ENCODE peak calls at places on chromosomes 2 and 18, in seven cellular contexts. Z, E, H, R, Y, X and T are unnamed samples.

GRCh38 chr2:205687018-205687956 is 5.0 kb downstream of the NRP2 start:
- DNase-seq in Z (no peak), R (no peak), Y (no peak), E (no peak), X (no peak), H (no peak), T (no peak)

GRCh38 chr2:23244656-23245055 is 140.3 kb upstream of the KLHL29 start:
- DNase-seq in X (no peak), R (no peak), Z (no peak), H (no peak), E (no peak), Y (no peak), T (no peak)

GRCh38 chr2:166550923-166551322 is 56.9 kb upstream of the SCN7A start:
- DNase-seq in Y (no peak), X (no peak), Z (no peak), R (no peak), E (no peak), H (no peak), T (no peak)

GRCh38 chr2:10935953-10936942 is 24.5 kb downstream of the KCNF1 start:
- DNase-seq in E (peak), X (no peak), H (no peak), R (no peak), Z (peak), Y (peak), T (no peak)

GRCh38 chr2:15620857-15621471 is 29.3 kb downstream of the DDX1 start:
- DNase-seq in H (no peak), R (no peak), Z (no peak), E (no peak), Y (no peak), X (no peak), T (no peak)

GRCh38 chr18:58232674-58233073 is 188.6 kb downstream of the NEDD4L start:
- DNase-seq in X (no peak), R (no peak), Y (no peak), E (no peak), Z (no peak), H (no peak), T (no peak)

GRCh38 chr2:20349457-20350034 is 1.1 kb downstream of the PUM2 start:
- DNase-seq in E (peak), R (no peak), H (no peak), Y (no peak), Z (no peak), X (no peak), T (peak)

GRCh38 chr2:11344956-11345671 is 678 bp upstream of the ROCK2 start:
- DNase-seq in R (peak), Y (peak), H (peak), Z (peak), E (peak), X (peak), T (peak)

GRCh38 chr2:10668402-10669012 is 21.3 kb downstream of the NOL10 start:
- DNase-seq in X (no peak), H (no peak), E (peak), Y (no peak), R (no peak), Z (peak), T (peak)

GRCh38 chr2:239919779-239920545 is 105.2 kb downstream of the NDUFA10 start:
- DNase-seq in H (peak), Z (no peak), X (no peak), Y (no peak), R (no peak), E (no peak), T (no peak)

GRCh38 chr18:61554117-61554776 is 221.0 kb downstream of the CDH20 start:
- DNase-seq in H (no peak), R (peak), Z (no peak), Y (no peak), X (no peak), E (no peak), T (no peak)

GRCh38 chr2:98465456-98466201 is 21.0 kb downstream of the INPP4A start:
- DNase-seq in X (peak), Y (no peak), Z (no peak), H (peak), R (peak), E (peak), T (peak)

GRCh38 chr2:239167766-239168444 is 232.9 kb downstream of the HDAC4 start:
- DNase-seq in X (peak), Z (no peak), Y (no peak), H (no peak), R (no peak), E (no peak), T (no peak)

GRCh38 chr2:233142355-233142897 is 82.3 kb downstream of the INPP5D start:
- DNase-seq in X (no peak), Z (no peak), Y (no peak), R (no peak), H (no peak), E (no peak), T (no peak)
- TF ChIP-seq POLR2A in X (no peak), Z (no peak), Y (no peak), R (no peak), H (no peak), E (no peak), T (no peak)

GRCh38 chr2:69177785-69178636 is 165.0 kb downstream of the ANTXR1 start:
- DNase-seq in Z (peak), E (peak), R (peak), H (peak), X (peak), Y (peak), T (peak)
- TF ChIP-seq POLR2A in Z (no peak), E (no peak), R (no peak), H (peak), X (peak), Y (no peak), T (no peak)

GRCh38 chr18:79950440-79951341 is 762 bp downstream of the SLC66A2 start:
- DNase-seq in Y (no peak), E (peak), X (no peak), Z (peak), R (peak), H (no peak), T (peak)

GRCh38 chr18:79951545-79952456 is at the start of gene SLC66A2:
- DNase-seq in X (peak), H (peak), Z (peak), R (peak), E (peak), Y (peak), T (peak)

GRCh38 chr18:79947881-79948610 is 3.4 kb downstream of the SLC66A2 start:
- DNase-seq in H (no peak), Y (no peak), E (no peak), Z (no peak), R (no peak), X (peak), T (no peak)

GRCh38 chr18:79948719-79949411 is 2.6 kb downstream of the SLC66A2 start:
- DNase-seq in Y (no peak), R (no peak), X (no peak), E (no peak), Z (no peak), H (no peak), T (no peak)

DNA sequence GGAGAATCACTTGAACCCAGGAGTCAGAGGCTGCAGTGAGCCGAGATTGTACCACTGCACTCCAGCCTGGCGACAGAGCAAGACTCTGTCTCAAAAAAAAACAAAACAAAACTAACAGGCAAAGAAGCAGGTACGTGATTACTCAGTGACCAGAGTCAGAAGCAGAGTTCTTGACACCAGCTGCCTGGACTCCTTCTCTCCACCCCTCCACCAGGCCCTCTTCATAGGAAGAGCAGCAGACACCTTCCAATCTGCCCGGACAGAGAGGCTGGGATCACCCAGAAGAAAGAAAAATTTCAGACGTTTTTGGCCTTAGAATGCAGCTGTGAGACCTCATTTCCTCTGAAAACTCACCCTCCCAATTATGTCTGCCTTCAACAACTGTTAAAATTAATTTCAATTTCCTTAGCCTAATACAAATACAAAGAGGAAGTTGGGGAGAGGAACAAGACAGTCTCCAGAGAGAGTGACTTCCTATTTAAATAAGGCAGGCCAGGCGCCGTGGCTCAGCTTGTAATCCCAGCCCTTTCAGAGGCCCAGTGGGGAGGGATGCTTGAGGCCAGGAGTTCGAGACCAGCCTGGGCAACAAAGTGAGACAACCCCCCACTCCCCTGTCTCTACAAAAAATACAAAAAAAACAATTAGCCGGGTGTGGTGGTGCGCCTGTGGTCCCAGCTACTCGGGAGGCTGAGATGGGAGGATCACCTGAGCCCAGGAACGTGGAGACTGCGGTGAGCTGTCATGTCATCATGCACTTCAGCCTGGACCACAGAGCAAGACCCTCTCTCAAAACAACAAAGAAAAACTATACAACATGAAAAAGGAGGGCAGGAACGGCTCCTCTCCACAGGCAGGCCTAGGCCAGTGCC is 1.6 kb downstream of the SLC66A2 start:
- DNase-seq in R (no peak), Z (no peak), Y (no peak), H (no peak), E (peak), X (no peak), T (peak)
- TF ChIP-seq POLR2A in R (no peak), Z (no peak), Y (no peak), H (no peak), E (no peak), X (no peak), T (no peak)

GRCh38 chr2:96305979-96306308 is 598 bp upstream of the SNRNP200 start:
- DNase-seq in H (no peak), R (no peak), Y (no peak), Z (no peak), E (no peak), X (no peak), T (peak)

GRCh38 chr2:96304606-96305005 is 740 bp downstream of the SNRNP200 start:
- DNase-seq in Z (no peak), H (no peak), X (no peak), E (no peak), R (no peak), Y (no peak), T (no peak)

GRCh38 chr2:96308248-96308647 is 2.9 kb upstream of the SNRNP200 start:
- DNase-seq in E (no peak), R (no peak), X (no peak), Z (no peak), H (no peak), Y (no peak), T (peak)

GRCh38 chr2:96306370-96306769 is 1.0 kb upstream of the SNRNP200 start:
- DNase-seq in H (no peak), Y (no peak), Z (no peak), R (no peak), E (no peak), X (no peak), T (no peak)

GRCh38 chr2:96305091-96305978 is at the start of gene SNRNP200:
- DNase-seq in R (peak), Y (peak), H (peak), Z (peak), E (peak), X (peak), T (peak)
- TF ChIP-seq POLR2A in R (peak), Y (peak), H (peak), Z (peak), E (peak), X (peak), T (peak)

GRCh38 chr2:126664234-126664633 is 8.3 kb downstream of the GYPC start:
- DNase-seq in H (no peak), Z (no peak), Y (no peak), X (no peak), R (no peak), E (no peak), T (peak)
- TF ChIP-seq POLR2A in H (no peak), Z (no peak), Y (no peak), X (no peak), R (no peak), E (no peak), T (no peak)